ENCODE peak calls at places on chromosomes 5 and 9, in six cellular contexts. One of them, this sample, is unnamed.

GRCh38 chr5:138448481-138449398 is 9.9 kb downstream of the REEP2 start:
- DNase-seq in GM12878: no peak
- DNase-seq in GM12891: no peak
- DNase-seq in H1: no peak
- DNase-seq in K562: no peak
- DNase-seq in HepG2: no peak
- DNase-seq in this sample: no peak

GRCh38 chr9:15086096-15087030 is 176.1 kb upstream of the FREM1 start:
- DNase-seq in GM12878: no peak
- DNase-seq in GM12891: no peak
- DNase-seq in H1: no peak
- DNase-seq in K562: no peak
- DNase-seq in HepG2: no peak
- DNase-seq in this sample: no peak

GRCh38 chr5:40551706-40552557 is 127.8 kb upstream of the PTGER4 start:
- DNase-seq in GM12878: no peak
- DNase-seq in GM12891: no peak
- DNase-seq in H1: no peak
- DNase-seq in K562: no peak
- DNase-seq in HepG2: peak
- DNase-seq in this sample: no peak

GRCh38 chr5:119080975-119081374 is 10.1 kb downstream of the DMXL1 start:
- DNase-seq in GM12878: no peak
- DNase-seq in GM12891: no peak
- DNase-seq in H1: no peak
- DNase-seq in K562: no peak
- DNase-seq in HepG2: no peak
- DNase-seq in this sample: no peak

GRCh38 chr9:137065336-137065967 is 4.9 kb downstream of the SAPCD2 start:
- DNase-seq in GM12878: no peak
- DNase-seq in GM12891: no peak
- DNase-seq in H1: no peak
- DNase-seq in K562: no peak
- DNase-seq in HepG2: no peak
- DNase-seq in this sample: no peak

GRCh38 chr9:111482656-111483418 is 1.3 kb downstream of the ECPAS start:
- DNase-seq in GM12878: no peak
- DNase-seq in GM12891: peak
- DNase-seq in H1: peak
- DNase-seq in K562: peak
- DNase-seq in HepG2: peak
- DNase-seq in this sample: peak

GRCh38 chr5:14109771-14110170 is 33.4 kb upstream of the TRIO start:
- DNase-seq in GM12878: no peak
- DNase-seq in GM12891: no peak
- DNase-seq in H1: no peak
- DNase-seq in K562: no peak
- DNase-seq in HepG2: no peak
- DNase-seq in this sample: no peak

GRCh38 chr9:4716163-4716562 is 24.8 kb downstream of the AK3 start:
- DNase-seq in GM12878: no peak
- DNase-seq in GM12891: no peak
- DNase-seq in H1: no peak
- DNase-seq in K562: no peak
- DNase-seq in HepG2: no peak
- DNase-seq in this sample: no peak

GRCh38 chr5:111929892-111930291 is 172.9 kb upstream of the NREP start:
- DNase-seq in GM12878: no peak
- DNase-seq in GM12891: no peak
- DNase-seq in H1: no peak
- DNase-seq in K562: no peak
- DNase-seq in HepG2: no peak
- DNase-seq in this sample: no peak

GRCh38 chr9:132854832-132855231 is 23.3 kb downstream of the AK8 start:
- DNase-seq in GM12878: no peak
- DNase-seq in GM12891: no peak
- DNase-seq in H1: no peak
- DNase-seq in K562: no peak
- DNase-seq in HepG2: no peak
- DNase-seq in this sample: no peak

GRCh38 chr5:147175516-147176097 is 59.2 kb upstream of the STK32A start:
- DNase-seq in GM12878: no peak
- DNase-seq in GM12891: no peak
- DNase-seq in H1: no peak
- DNase-seq in K562: no peak
- DNase-seq in HepG2: peak
- DNase-seq in this sample: no peak

GRCh38 chr9:88173378-88173999 is 35.2 kb upstream of the SPATA31C2 start:
- DNase-seq in GM12878: no peak
- DNase-seq in GM12891: no peak
- DNase-seq in H1: peak
- DNase-seq in K562: peak
- DNase-seq in HepG2: peak
- DNase-seq in this sample: no peak

GRCh38 chr5:17256171-17256570 is 38.7 kb downstream of the BASP1 start:
- DNase-seq in GM12878: no peak
- DNase-seq in GM12891: no peak
- DNase-seq in H1: no peak
- DNase-seq in K562: no peak
- DNase-seq in HepG2: no peak
- DNase-seq in this sample: no peak

GRCh38 chr9:134168731-134169130 is 4.4 kb upstream of the RNU6ATAC start:
- DNase-seq in GM12878: no peak
- DNase-seq in GM12891: no peak
- DNase-seq in H1: no peak
- DNase-seq in K562: no peak
- DNase-seq in HepG2: peak
- DNase-seq in this sample: no peak

GRCh38 chr9:134307223-134307600 is 19.0 kb upstream of the RXRA start:
- DNase-seq in GM12878: no peak
- DNase-seq in GM12891: no peak
- DNase-seq in H1: no peak
- DNase-seq in K562: no peak
- DNase-seq in HepG2: no peak
- DNase-seq in this sample: no peak

GRCh38 chr9:35313911-35314310 is 152.1 kb downstream of the UNC13B start:
- DNase-seq in GM12878: no peak
- DNase-seq in GM12891: no peak
- DNase-seq in H1: no peak
- DNase-seq in K562: no peak
- DNase-seq in HepG2: no peak
- DNase-seq in this sample: no peak

GRCh38 chr5:148179234-148179824 is 11.0 kb downstream of the SPINK14 start:
- DNase-seq in GM12878: peak
- DNase-seq in GM12891: no peak
- DNase-seq in H1: no peak
- DNase-seq in K562: peak
- DNase-seq in HepG2: peak
- DNase-seq in this sample: no peak

GRCh38 chr5:165334186-165334585 is 1828.8 kb downstream of the MAT2B start:
- DNase-seq in GM12878: no peak
- DNase-seq in GM12891: no peak
- DNase-seq in H1: no peak
- DNase-seq in K562: no peak
- DNase-seq in HepG2: no peak
- DNase-seq in this sample: no peak

GRCh38 chr9:33022303-33022702 is 2.8 kb upstream of the DNAJA1 start:
- DNase-seq in GM12878: no peak
- DNase-seq in GM12891: no peak
- DNase-seq in H1: no peak
- DNase-seq in K562: no peak
- DNase-seq in HepG2: no peak
- DNase-seq in this sample: no peak

GRCh38 chr9:136014928-136015633 is 53.9 kb upstream of the UBAC1 start:
- DNase-seq in GM12878: no peak
- DNase-seq in GM12891: no peak
- DNase-seq in H1: no peak
- DNase-seq in K562: no peak
- DNase-seq in HepG2: no peak
- DNase-seq in this sample: peak

GRCh38 chr5:170640731-170641588 is 137.1 kb downstream of the KCNIP1 start:
- DNase-seq in GM12878: no peak
- DNase-seq in GM12891: no peak
- DNase-seq in H1: no peak
- DNase-seq in K562: no peak
- DNase-seq in HepG2: no peak
- DNase-seq in this sample: no peak

GRCh38 chr5:175687231-175687701 is 29.4 kb downstream of the HRH2 start:
- DNase-seq in GM12878: no peak
- DNase-seq in GM12891: no peak
- DNase-seq in H1: no peak
- DNase-seq in K562: no peak
- DNase-seq in HepG2: no peak
- DNase-seq in this sample: no peak

GRCh38 chr9:77391834-77392233 is 214.5 kb downstream of the VPS13A start:
- DNase-seq in GM12878: no peak
- DNase-seq in GM12891: no peak
- DNase-seq in H1: no peak
- DNase-seq in K562: no peak
- DNase-seq in HepG2: no peak
- DNase-seq in this sample: no peak

GRCh38 chr9:80218336-80218735 is 646.6 kb downstream of the TLE4 start:
- DNase-seq in GM12878: no peak
- DNase-seq in GM12891: no peak
- DNase-seq in H1: no peak
- DNase-seq in K562: no peak
- DNase-seq in HepG2: no peak
- DNase-seq in this sample: no peak

GRCh38 chr5:95843733-95844223 is 21.3 kb upstream of the GLRX start:
- DNase-seq in GM12878: no peak
- DNase-seq in GM12891: no peak
- DNase-seq in H1: no peak
- DNase-seq in K562: no peak
- DNase-seq in HepG2: no peak
- DNase-seq in this sample: no peak

GRCh38 chr9:126860077-126860756 is at the start of gene ZBTB34:
- DNase-seq in GM12878: no peak
- DNase-seq in GM12891: peak
- DNase-seq in H1: peak
- DNase-seq in K562: peak
- DNase-seq in HepG2: peak
- DNase-seq in this sample: peak
- TF ChIP-seq POLR2A in GM12878: peak
- TF ChIP-seq POLR2A in GM12891: peak
- TF ChIP-seq POLR2A in H1: no peak
- TF ChIP-seq POLR2A in K562: peak
- TF ChIP-seq POLR2A in HepG2: peak
- TF ChIP-seq POLR2A in this sample: peak

GRCh38 chr5:179863449-179864085 is 5.0 kb upstream of the MRNIP start:
- DNase-seq in GM12878: no peak
- DNase-seq in GM12891: no peak
- DNase-seq in H1: no peak
- DNase-seq in K562: no peak
- DNase-seq in HepG2: no peak
- DNase-seq in this sample: no peak

GRCh38 chr5:179866241-179867078 is 7.8 kb upstream of the MRNIP start:
- DNase-seq in GM12878: peak
- DNase-seq in GM12891: peak
- DNase-seq in H1: no peak
- DNase-seq in K562: no peak
- DNase-seq in HepG2: no peak
- DNase-seq in this sample: no peak

GRCh38 chr5:179865471-179866240 is 7.0 kb upstream of the MRNIP start:
- DNase-seq in GM12878: no peak
- DNase-seq in GM12891: no peak
- DNase-seq in H1: no peak
- DNase-seq in K562: no peak
- DNase-seq in HepG2: no peak
- DNase-seq in this sample: no peak

GRCh38 chr5:179862891-179863290 is 4.3 kb upstream of the MRNIP start:
- DNase-seq in GM12878: no peak
- DNase-seq in GM12891: no peak
- DNase-seq in H1: no peak
- DNase-seq in K562: no peak
- DNase-seq in HepG2: no peak
- DNase-seq in this sample: no peak

GRCh38 chr5:179864686-179865085 is 6.1 kb upstream of the MRNIP start:
- DNase-seq in GM12878: no peak
- DNase-seq in GM12891: no peak
- DNase-seq in H1: no peak
- DNase-seq in K562: no peak
- DNase-seq in HepG2: no peak
- DNase-seq in this sample: no peak
- TF ChIP-seq POLR2AphosphoS5 in GM12878: no peak
- TF ChIP-seq POLR2AphosphoS5 in GM12891: no peak
- TF ChIP-seq POLR2AphosphoS5 in H1: no peak
- TF ChIP-seq POLR2AphosphoS5 in K562: no peak
- TF ChIP-seq POLR2AphosphoS5 in HepG2: no peak
- TF ChIP-seq POLR2AphosphoS5 in this sample: no peak

DNA sequence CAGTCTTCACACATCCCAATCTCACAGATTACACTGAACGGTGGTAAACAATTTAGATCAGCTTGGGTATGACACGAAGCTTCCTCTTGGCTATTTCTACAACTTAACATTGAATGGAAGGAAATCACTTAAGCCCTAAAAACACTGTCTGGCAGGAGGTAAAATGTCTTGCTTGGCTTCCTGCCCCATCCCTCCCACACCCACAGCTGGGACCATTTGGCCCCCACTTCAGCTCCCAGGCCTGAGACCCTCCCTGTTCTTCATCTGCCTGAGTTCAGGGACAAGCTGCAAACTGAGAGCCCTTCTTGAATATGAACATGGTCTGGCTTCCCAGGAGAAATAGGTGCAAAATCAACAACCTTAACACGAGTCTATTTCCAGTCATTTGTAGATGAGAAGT is 3.4 kb upstream of the COL15A1 start:
- DNase-seq in GM12878: no peak
- DNase-seq in GM12891: no peak
- DNase-seq in H1: no peak
- DNase-seq in K562: no peak
- DNase-seq in HepG2: no peak
- DNase-seq in this sample: no peak
- TF ChIP-seq TAF1 in GM12878: no peak
- TF ChIP-seq TAF1 in GM12891: no peak
- TF ChIP-seq TAF1 in H1: no peak
- TF ChIP-seq TAF1 in K562: no peak
- TF ChIP-seq TAF1 in HepG2: no peak
- TF ChIP-seq TAF1 in this sample: no peak

GRCh38 chr9:129430940-129431693 is 189.8 kb downstream of the C9orf50 start:
- DNase-seq in GM12878: no peak
- DNase-seq in GM12891: no peak
- DNase-seq in H1: no peak
- DNase-seq in K562: no peak
- DNase-seq in HepG2: no peak
- DNase-seq in this sample: no peak

GRCh38 chr9:129428890-129429577 is 191.9 kb downstream of the C9orf50 start:
- DNase-seq in GM12878: no peak
- DNase-seq in GM12891: no peak
- DNase-seq in H1: no peak
- DNase-seq in K562: no peak
- DNase-seq in HepG2: no peak
- DNase-seq in this sample: no peak

GRCh38 chr9:129422843-129423700 is 197.8 kb downstream of the C9orf50 start:
- DNase-seq in GM12878: no peak
- DNase-seq in GM12891: no peak
- DNase-seq in H1: no peak
- DNase-seq in K562: no peak
- DNase-seq in HepG2: no peak
- DNase-seq in this sample: no peak

GRCh38 chr9:129422032-129422842 is 198.7 kb downstream of the C9orf50 start:
- DNase-seq in GM12878: no peak
- DNase-seq in GM12891: no peak
- DNase-seq in H1: no peak
- DNase-seq in K562: no peak
- DNase-seq in HepG2: peak
- DNase-seq in this sample: no peak

GRCh38 chr9:129427113-129427512 is 193.8 kb downstream of the C9orf50 start:
- DNase-seq in GM12878: no peak
- DNase-seq in GM12891: no peak
- DNase-seq in H1: no peak
- DNase-seq in K562: peak
- DNase-seq in HepG2: no peak
- DNase-seq in this sample: no peak
- TF ChIP-seq POLR2A in GM12878: no peak
- TF ChIP-seq POLR2A in GM12891: no peak
- TF ChIP-seq POLR2A in H1: no peak
- TF ChIP-seq POLR2A in K562: no peak
- TF ChIP-seq POLR2A in HepG2: no peak
- TF ChIP-seq POLR2A in this sample: no peak